ENCODE peak calls at places on chromosomes 1 and 21, in seven cellular contexts. O is cardiac muscle cell, N is left lung, Z is AG10803, P is cardiac fibroblast, C is psoas muscle, V is lower leg skin. B is an unnamed sample.

GRCh38 chr1:53559854-53560571 is 100.8 kb downstream of the DMRTB1 start:
- DNase-seq in O (no peak), N (no peak), Z (no peak), P (no peak), C (no peak), V (no peak), B (no peak)

GRCh38 chr1:45260244-45260643 is 53.8 kb upstream of the ZSWIM5 start:
- DNase-seq in O (no peak), N (no peak), Z (no peak), P (peak; percentile 13), C (no peak), V (no peak), B (no peak)

GRCh38 chr1:226738995-226739695 is at the start of gene ITPKB:
- DNase-seq in O (peak; percentile 21), N (peak; percentile 79), Z (peak; percentile 45), P (peak; percentile 87), C (peak; percentile 36), V (peak; percentile 52), B (peak; percentile 78)

GRCh38 chr1:180921891-180922636 is 9.4 kb downstream of the KIAA1614 start:
- DNase-seq in O (no peak), N (peak; percentile 61), Z (no peak), P (no peak), C (no peak), V (no peak), B (no peak)

GRCh38 chr1:7380712-7381111 is 390.4 kb upstream of the VAMP3 start:
- DNase-seq in O (no peak), N (no peak), Z (no peak), P (no peak), C (no peak), V (no peak), B (no peak)

GRCh38 chr1:110200666-110201065 is 9.4 kb upstream of the KCNC4 start:
- DNase-seq in O (no peak), N (no peak), Z (no peak), P (peak; percentile 15), C (no peak), V (no peak), B (peak; percentile 36)

GRCh38 chr1:92795166-92795565 is 10.3 kb upstream of the EVI5 start:
- DNase-seq in O (no peak), N (no peak), Z (peak; percentile 48), P (peak; percentile 62), C (no peak), V (no peak), B (peak; percentile 48)

GRCh38 chr1:2312589-2313301 is 78.6 kb downstream of the MORN1 start:
- DNase-seq in O (no peak), N (no peak), Z (no peak), P (no peak), C (peak; percentile 62), V (no peak), B (no peak)

GRCh38 chr1:227781314-227781930 is 34.1 kb upstream of the PRSS38 start:
- DNase-seq in O (no peak), N (peak; percentile 73), Z (no peak), P (no peak), C (no peak), V (no peak), B (no peak)

GRCh38 chr1:223831755-223832636 is 13.8 kb downstream of the TP53BP2 start:
- DNase-seq in O (no peak), N (no peak), Z (peak; percentile 44), P (peak; percentile 78), C (no peak), V (no peak), B (peak; percentile 71)

GRCh38 chr1:62037274-62037673 is 157.4 kb upstream of the L1TD1 start:
- DNase-seq in O (no peak), N (no peak), Z (no peak), P (no peak), C (no peak), V (no peak), B (no peak)

GRCh38 chr1:232471250-232471649 is 158.7 kb downstream of the SIPA1L2 start:
- DNase-seq in O (no peak), N (no peak), Z (no peak), P (no peak), C (no peak), V (no peak), B (no peak)

GRCh38 chr1:39528082-39528481 is 36.6 kb downstream of the BMP8A start:
- DNase-seq in O (no peak), N (no peak), Z (no peak), P (no peak), C (no peak), V (no peak), B (no peak)

GRCh38 chr1:165629848-165630628 is 996 bp upstream of the MGST3 start:
- DNase-seq in O (no peak), N (no peak), Z (no peak), P (no peak), C (no peak), V (no peak), B (no peak)

GRCh38 chr1:214476958-214477870 is 74.2 kb downstream of the PTPN14 start:
- DNase-seq in O (peak; percentile 57), N (no peak), Z (peak; percentile 99), P (peak; percentile 97), C (no peak), V (no peak), B (peak; percentile 92)

GRCh38 chr1:30257742-30258380 is 465.5 kb downstream of the MATN1 start:
- DNase-seq in O (no peak), N (no peak), Z (no peak), P (no peak), C (no peak), V (no peak), B (no peak)

GRCh38 chr1:48680411-48681035 is 96.2 kb downstream of the BEND5 start:
- DNase-seq in O (no peak), N (no peak), Z (no peak), P (no peak), C (no peak), V (no peak), B (no peak)

GRCh38 chr1:108719654-108720435 is 7.1 kb downstream of the FNDC7 start:
- DNase-seq in O (no peak), N (no peak), Z (peak; percentile 83), P (peak; percentile 97), C (no peak), V (no peak), B (peak; percentile 93)

GRCh38 chr1:201456499-201457309 is 12.3 kb downstream of the PHLDA3 start:
- DNase-seq in O (no peak), N (no peak), Z (peak; percentile 98), P (peak; percentile 99), C (peak; percentile 85), V (peak; percentile 85), B (peak; percentile 98)

GRCh38 chr1:204072951-204073836 is at the start of gene SOX13:
- DNase-seq in O (peak; percentile 86), N (peak; percentile 91), Z (peak; percentile 88), P (peak; percentile 93), C (peak; percentile 85), V (peak; percentile 80), B (peak; percentile 89)

GRCh38 chr21:42975886-42976608 is 1.7 kb downstream of the PKNOX1 start:
- DNase-seq in O (no peak), N (no peak), Z (no peak), P (no peak), C (no peak), V (no peak), B (peak; percentile 22)

GRCh38 chr21:42971897-42972275 is 2.5 kb upstream of the PKNOX1 start:
- DNase-seq in O (no peak), N (no peak), Z (no peak), P (no peak), C (no peak), V (no peak), B (no peak)

GRCh38 chr21:42974832-42975820 is 764 bp downstream of the PKNOX1 start:
- DNase-seq in O (peak; percentile 88), N (peak; percentile 89), Z (peak; percentile 61), P (peak; percentile 61), C (peak; percentile 68), V (peak; percentile 34), B (peak; percentile 46)

GRCh38 chr21:42973309-42973990 is 912 bp upstream of the PKNOX1 start:
- DNase-seq in O (no peak), N (no peak), Z (no peak), P (no peak), C (peak; percentile 24), V (peak; percentile 22), B (no peak)

DNA sequence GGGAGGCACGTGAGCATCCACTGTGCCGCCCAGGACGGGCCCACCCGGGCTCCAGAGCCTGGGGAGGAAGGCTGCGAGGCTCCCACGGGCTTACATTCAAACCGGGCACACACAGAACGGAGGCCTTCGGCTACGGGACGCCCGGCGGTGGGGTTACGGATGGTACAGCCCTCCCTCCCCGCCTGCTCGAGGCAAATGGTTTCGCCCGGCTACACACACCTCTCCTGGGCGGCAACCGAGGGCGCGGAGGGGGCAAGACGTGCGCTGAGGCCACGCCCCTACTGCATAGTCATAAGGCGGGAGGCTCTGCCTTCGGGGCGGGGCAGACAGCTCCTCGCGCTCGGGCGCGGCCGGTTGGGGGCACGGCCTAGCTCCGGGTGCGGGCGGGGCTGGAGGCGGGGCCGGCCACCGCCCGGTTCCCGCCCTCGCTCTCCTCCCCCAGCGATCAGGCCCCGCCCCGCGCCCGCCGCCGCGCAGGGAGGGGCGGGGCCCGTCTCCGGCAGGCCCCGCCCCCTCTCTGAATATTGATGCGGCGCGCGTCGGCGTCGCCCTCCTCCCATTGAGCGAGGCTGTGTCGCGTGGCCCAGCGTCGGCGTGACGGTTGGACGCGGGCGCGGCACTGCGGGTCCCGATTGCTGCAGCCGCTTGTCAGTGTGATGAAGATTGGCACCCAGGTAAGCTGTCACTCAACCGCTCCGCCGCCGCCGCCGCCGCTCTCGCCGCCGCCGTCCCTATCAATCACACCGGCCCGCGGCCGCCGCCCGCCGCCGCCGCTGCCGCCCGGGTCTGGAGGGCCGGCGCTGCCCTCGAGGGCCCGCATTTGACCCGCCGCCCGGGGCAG is at the start of gene PKNOX1:
- DNase-seq in O (peak; percentile 100), N (peak; percentile 100), Z (peak; percentile 99), P (peak; percentile 98), C (peak; percentile 99), V (peak; percentile 98), B (peak; percentile 97)
- TF ChIP-seq CTCF in O (no peak), N (no peak), Z (no peak), P (no peak), C (peak; percentile 6), V (no peak), B (no peak)

DNA sequence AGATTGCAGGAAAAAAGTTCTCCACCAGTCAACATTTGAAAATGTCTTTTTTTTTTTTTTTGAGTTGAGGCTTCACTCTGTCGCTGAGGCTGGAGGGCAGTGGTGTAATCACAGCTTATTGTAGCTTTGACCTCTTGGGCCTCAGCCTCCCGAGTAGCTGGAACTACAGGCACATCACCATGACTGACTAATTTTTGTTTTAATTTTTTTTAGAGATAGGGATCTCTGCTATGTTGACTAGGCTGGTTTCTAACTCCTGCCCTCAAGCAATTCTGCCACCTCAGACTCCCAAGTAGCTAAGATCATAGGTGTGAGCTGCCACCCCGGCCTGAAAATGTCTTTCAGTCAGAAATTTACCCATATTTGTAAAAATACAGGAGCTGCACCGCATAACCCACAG is 30.6 kb upstream of the USP24 start:
- DNase-seq in O (no peak), N (no peak), Z (no peak), P (no peak), C (no peak), V (no peak), B (no peak)
- H3K4me3 ChIP-seq in O (no peak overlapping the region), N (no peak overlapping the region), Z (no peak overlapping the region), P (no peak overlapping the region), C (no peak overlapping the region), V (no peak overlapping the region), B (no peak overlapping the region)

GRCh38 chr1:31955917-31956736 is 18.0 kb upstream of the PTP4A2 start:
- DNase-seq in O (peak; percentile 69), N (peak; percentile 89), Z (peak; percentile 99), P (peak; percentile 99), C (peak; percentile 77), V (peak; percentile 87), B (peak; percentile 99)
- TF ChIP-seq CTCF in O (peak; percentile 66), N (no peak), Z (peak; percentile 67), P (peak; percentile 59), C (peak; percentile 45), V (no peak), B (peak; percentile 66)

GRCh38 chr1:44031900-44032817 is 897 bp upstream of the SLC6A9 start:
- DNase-seq in O (no peak), N (no peak), Z (no peak), P (no peak), C (no peak), V (no peak), B (no peak)
- H3K4me3 ChIP-seq in O (peak overlapping the region; percentile 77), N (no peak overlapping the region), Z (peak overlapping the region; percentile 81), P (peak overlapping the region; percentile 90), C (no peak overlapping the region), V (no peak overlapping the region), B (no peak overlapping the region)